ENCODE peak calls at places on chromosomes 12 and 14, in ten cellular contexts. W is GM04504, J is mucosa of descending colon, E is KG1, P is GDM1, H is aorta, B is foreskin fibroblast, N is astrocyte of the spinal cord, D is heart left ventricle, Z is T-helper 17 cell. X is an unnamed sample.

GRCh38 chr12:95480230-95480629 is 6.3 kb downstream of the METAP2 start:
- DNase-seq in J (no peak), Z (no peak), N (peak; percentile 46), H (no peak), D (no peak), E (no peak), W (no peak), B (peak; percentile 14), P (no peak), X (no peak)

GRCh38 chr12:99054601-99055128 is 409.6 kb downstream of the APAF1 start:
- DNase-seq in W (no peak), D (no peak), H (no peak), N (no peak), E (no peak), J (no peak), B (no peak), P (no peak), Z (no peak), X (no peak)

GRCh38 chr12:30546121-30546520 is 149.5 kb downstream of the IPO8 start:
- DNase-seq in W (no peak), E (no peak), N (no peak), H (no peak), P (no peak), B (no peak), Z (no peak), J (peak; percentile 11), D (no peak), X (no peak)

GRCh38 chr14:92709340-92710000 is 39.0 kb downstream of the LGMN start:
- DNase-seq in W (no peak), P (no peak), N (no peak), H (peak; percentile 43), J (no peak), E (no peak), B (no peak), Z (no peak), D (no peak), X (no peak)

GRCh38 chr14:34237098-34237497 is 224.9 kb downstream of the SPTSSA start:
- DNase-seq in N (no peak), E (no peak), H (no peak), D (no peak), B (no peak), J (no peak), P (no peak), W (no peak), Z (no peak), X (no peak)

GRCh38 chr12:66776974-66777373 is 98.1 kb upstream of the GRIP1 start:
- DNase-seq in B (no peak), J (peak; percentile 3), E (no peak), D (no peak), H (no peak), P (peak; percentile 12), N (no peak), Z (no peak), W (no peak), X (no peak)

GRCh38 chr12:56159482-56160105 is 1.4 kb downstream of the MYL6 start:
- DNase-seq in Z (no peak), W (no peak), E (no peak), N (no peak), B (no peak), P (no peak), J (no peak), H (peak; percentile 35), D (no peak), X (no peak)

GRCh38 chr12:44223736-44224135 is 387.9 kb downstream of the TMEM117 start:
- DNase-seq in B (no peak), J (no peak), Z (no peak), W (no peak), H (no peak), P (no peak), N (no peak), E (no peak), D (no peak), X (no peak)

GRCh38 chr12:99916555-99916954 is 68.2 kb downstream of the ANKS1B start:
- DNase-seq in Z (no peak), P (no peak), D (no peak), H (no peak), B (no peak), J (no peak), E (no peak), W (no peak), N (no peak), X (peak; percentile 17)

X was measured in HCEC 1CT.